ENCODE peak calls at places on chromosome 12, in six cellular contexts. One of them, this sample, is unnamed.

GRCh38 chr12:132379996-132380395 is 50.6 kb upstream of the GALNT9 start:
- DNase-seq in stimulated activated CD4-positive, alpha-beta T cell treated with anti-CD3 and anti-CD28 coated beads, Interleukin-2, amount 100 ng/mL, for 24 hours: no peak
- DNase-seq in HS-5: no peak
- DNase-seq in NCI-H146: no peak
- DNase-seq in GM19239: no peak
- DNase-seq in NCI-H1092: no peak
- DNase-seq in this sample: no peak

GRCh38 chr12:122961551-122962329 is 4.5 kb downstream of the ABCB9 start:
- DNase-seq in GM19239: no peak
- DNase-seq in NCI-H146: no peak
- DNase-seq in stimulated activated CD4-positive, alpha-beta T cell treated with anti-CD3 and anti-CD28 coated beads, Interleukin-2, amount 100 ng/mL, for 24 hours: no peak
- DNase-seq in NCI-H1092: peak; percentile 23
- DNase-seq in HS-5: no peak
- DNase-seq in this sample: no peak

GRCh38 chr12:108446766-108447165 is 68.3 kb upstream of the FICD start:
- DNase-seq in NCI-H146: no peak
- DNase-seq in NCI-H1092: no peak
- DNase-seq in GM19239: no peak
- DNase-seq in stimulated activated CD4-positive, alpha-beta T cell treated with anti-CD3 and anti-CD28 coated beads, Interleukin-2, amount 100 ng/mL, for 24 hours: no peak
- DNase-seq in HS-5: no peak
- DNase-seq in this sample: no peak

GRCh38 chr12:50639721-50640120 is 124.2 kb upstream of the ATF1 start:
- DNase-seq in NCI-H146: no peak
- DNase-seq in HS-5: no peak
- DNase-seq in stimulated activated CD4-positive, alpha-beta T cell treated with anti-CD3 and anti-CD28 coated beads, Interleukin-2, amount 100 ng/mL, for 24 hours: no peak
- DNase-seq in GM19239: no peak
- DNase-seq in NCI-H1092: no peak
- DNase-seq in this sample: no peak

GRCh38 chr12:22172501-22172900 is 126.5 kb downstream of the CMAS start:
- DNase-seq in NCI-H146: no peak
- DNase-seq in HS-5: no peak
- DNase-seq in GM19239: no peak
- DNase-seq in stimulated activated CD4-positive, alpha-beta T cell treated with anti-CD3 and anti-CD28 coated beads, Interleukin-2, amount 100 ng/mL, for 24 hours: no peak
- DNase-seq in NCI-H1092: no peak
- DNase-seq in this sample: no peak

GRCh38 chr12:82479511-82479910 is 121.2 kb downstream of the METTL25 start:
- DNase-seq in NCI-H1092: no peak
- DNase-seq in stimulated activated CD4-positive, alpha-beta T cell treated with anti-CD3 and anti-CD28 coated beads, Interleukin-2, amount 100 ng/mL, for 24 hours: no peak
- DNase-seq in HS-5: peak; percentile 26
- DNase-seq in GM19239: no peak
- DNase-seq in NCI-H146: no peak
- DNase-seq in this sample: no peak

GRCh38 chr12:7869137-7869536 is 3.6 kb downstream of the SLC2A14 start:
- DNase-seq in stimulated activated CD4-positive, alpha-beta T cell treated with anti-CD3 and anti-CD28 coated beads, Interleukin-2, amount 100 ng/mL, for 24 hours: no peak
- DNase-seq in NCI-H1092: no peak
- DNase-seq in HS-5: peak; percentile 82
- DNase-seq in NCI-H146: no peak
- DNase-seq in GM19239: no peak
- DNase-seq in this sample: no peak

GRCh38 chr12:71214511-71215285 is 56.9 kb upstream of the TSPAN8 start:
- DNase-seq in NCI-H146: no peak
- DNase-seq in GM19239: no peak
- DNase-seq in stimulated activated CD4-positive, alpha-beta T cell treated with anti-CD3 and anti-CD28 coated beads, Interleukin-2, amount 100 ng/mL, for 24 hours: no peak
- DNase-seq in HS-5: no peak
- DNase-seq in NCI-H1092: no peak
- DNase-seq in this sample: no peak

GRCh38 chr12:6829532-6830220 is 1.5 kb downstream of the P3H3 start:
- DNase-seq in GM19239: no peak
- DNase-seq in NCI-H1092: no peak
- DNase-seq in NCI-H146: no peak
- DNase-seq in HS-5: no peak
- DNase-seq in stimulated activated CD4-positive, alpha-beta T cell treated with anti-CD3 and anti-CD28 coated beads, Interleukin-2, amount 100 ng/mL, for 24 hours: no peak
- DNase-seq in this sample: no peak

GRCh38 chr12:93229494-93230310 is 148.0 kb upstream of the NUDT4 start:
- DNase-seq in GM19239: no peak
- DNase-seq in NCI-H146: no peak
- DNase-seq in HS-5: peak; percentile 82
- DNase-seq in stimulated activated CD4-positive, alpha-beta T cell treated with anti-CD3 and anti-CD28 coated beads, Interleukin-2, amount 100 ng/mL, for 24 hours: no peak
- DNase-seq in NCI-H1092: no peak
- DNase-seq in this sample: no peak

GRCh38 chr12:127025545-127025944 is 1241.4 kb upstream of the TMEM132C start:
- DNase-seq in stimulated activated CD4-positive, alpha-beta T cell treated with anti-CD3 and anti-CD28 coated beads, Interleukin-2, amount 100 ng/mL, for 24 hours: no peak
- DNase-seq in HS-5: peak; percentile 8
- DNase-seq in NCI-H1092: no peak
- DNase-seq in NCI-H146: no peak
- DNase-seq in GM19239: no peak
- DNase-seq in this sample: no peak

GRCh38 chr12:58148405-58148804 is 207.0 kb downstream of the ATP23 start:
- DNase-seq in HS-5: peak; percentile 44
- DNase-seq in GM19239: no peak
- DNase-seq in NCI-H146: no peak
- DNase-seq in stimulated activated CD4-positive, alpha-beta T cell treated with anti-CD3 and anti-CD28 coated beads, Interleukin-2, amount 100 ng/mL, for 24 hours: no peak
- DNase-seq in NCI-H1092: no peak
- DNase-seq in this sample: no peak

GRCh38 chr12:5078423-5078822 is 34.7 kb downstream of the KCNA5 start:
- DNase-seq in NCI-H1092: peak; percentile 44
- DNase-seq in HS-5: no peak
- DNase-seq in GM19239: no peak
- DNase-seq in NCI-H146: peak; percentile 40
- DNase-seq in stimulated activated CD4-positive, alpha-beta T cell treated with anti-CD3 and anti-CD28 coated beads, Interleukin-2, amount 100 ng/mL, for 24 hours: no peak
- DNase-seq in this sample: no peak

GRCh38 chr12:5872745-5873144 is 72.3 kb downstream of the ANO2 start:
- DNase-seq in GM19239: no peak
- DNase-seq in NCI-H1092: no peak
- DNase-seq in NCI-H146: no peak
- DNase-seq in stimulated activated CD4-positive, alpha-beta T cell treated with anti-CD3 and anti-CD28 coated beads, Interleukin-2, amount 100 ng/mL, for 24 hours: no peak
- DNase-seq in HS-5: no peak
- DNase-seq in this sample: no peak

GRCh38 chr12:52074006-52074405 is 4.2 kb downstream of the ATG101 start:
- DNase-seq in NCI-H1092: peak; percentile 39
- DNase-seq in NCI-H146: no peak
- DNase-seq in GM19239: peak; percentile 65
- DNase-seq in stimulated activated CD4-positive, alpha-beta T cell treated with anti-CD3 and anti-CD28 coated beads, Interleukin-2, amount 100 ng/mL, for 24 hours: no peak
- DNase-seq in HS-5: no peak
- DNase-seq in this sample: no peak

GRCh38 chr12:116524964-116525379 is 34.2 kb upstream of the MAP1LC3B2 start:
- DNase-seq in NCI-H146: no peak
- DNase-seq in GM19239: no peak
- DNase-seq in stimulated activated CD4-positive, alpha-beta T cell treated with anti-CD3 and anti-CD28 coated beads, Interleukin-2, amount 100 ng/mL, for 24 hours: no peak
- DNase-seq in HS-5: no peak
- DNase-seq in NCI-H1092: no peak
- DNase-seq in this sample: no peak

GRCh38 chr12:2813573-2814185 is 1.2 kb downstream of the ITFG2 start:
- DNase-seq in HS-5: no peak
- DNase-seq in NCI-H1092: peak; percentile 65
- DNase-seq in NCI-H146: peak; percentile 71
- DNase-seq in GM19239: peak; percentile 60
- DNase-seq in stimulated activated CD4-positive, alpha-beta T cell treated with anti-CD3 and anti-CD28 coated beads, Interleukin-2, amount 100 ng/mL, for 24 hours: peak; percentile 62
- DNase-seq in this sample: peak; percentile 67

GRCh38 chr12:112967306-112967705 is 11.0 kb upstream of the OAS2 start:
- DNase-seq in NCI-H1092: no peak
- DNase-seq in HS-5: no peak
- DNase-seq in GM19239: no peak
- DNase-seq in NCI-H146: no peak
- DNase-seq in stimulated activated CD4-positive, alpha-beta T cell treated with anti-CD3 and anti-CD28 coated beads, Interleukin-2, amount 100 ng/mL, for 24 hours: no peak
- DNase-seq in this sample: no peak

GRCh38 chr12:130482448-130482847 is 144.8 kb downstream of the PIWIL1 start:
- DNase-seq in GM19239: no peak
- DNase-seq in NCI-H1092: no peak
- DNase-seq in stimulated activated CD4-positive, alpha-beta T cell treated with anti-CD3 and anti-CD28 coated beads, Interleukin-2, amount 100 ng/mL, for 24 hours: no peak
- DNase-seq in HS-5: no peak
- DNase-seq in NCI-H146: no peak
- DNase-seq in this sample: no peak

GRCh38 chr12:86389949-86390348 is 133.8 kb upstream of the MGAT4C start:
- DNase-seq in GM19239: no peak
- DNase-seq in HS-5: no peak
- DNase-seq in stimulated activated CD4-positive, alpha-beta T cell treated with anti-CD3 and anti-CD28 coated beads, Interleukin-2, amount 100 ng/mL, for 24 hours: no peak
- DNase-seq in NCI-H146: no peak
- DNase-seq in NCI-H1092: no peak
- DNase-seq in this sample: no peak

GRCh38 chr12:85866929-85867776 is 6.9 kb upstream of the NTS start:
- DNase-seq in stimulated activated CD4-positive, alpha-beta T cell treated with anti-CD3 and anti-CD28 coated beads, Interleukin-2, amount 100 ng/mL, for 24 hours: no peak
- DNase-seq in HS-5: peak; percentile 35
- DNase-seq in NCI-H1092: peak; percentile 26
- DNase-seq in NCI-H146: peak; percentile 69
- DNase-seq in GM19239: peak; percentile 5
- DNase-seq in this sample: peak; percentile 18

GRCh38 chr12:132695431-132695830 is 8.0 kb downstream of the PXMP2 start:
- DNase-seq in GM19239: no peak
- DNase-seq in stimulated activated CD4-positive, alpha-beta T cell treated with anti-CD3 and anti-CD28 coated beads, Interleukin-2, amount 100 ng/mL, for 24 hours: no peak
- DNase-seq in NCI-H1092: no peak
- DNase-seq in NCI-H146: no peak
- DNase-seq in HS-5: no peak
- DNase-seq in this sample: no peak

GRCh38 chr12:94183702-94184379 is 35.5 kb downstream of the PLXNC1 start:
- DNase-seq in NCI-H146: no peak
- DNase-seq in NCI-H1092: no peak
- DNase-seq in GM19239: no peak
- DNase-seq in stimulated activated CD4-positive, alpha-beta T cell treated with anti-CD3 and anti-CD28 coated beads, Interleukin-2, amount 100 ng/mL, for 24 hours: no peak
- DNase-seq in HS-5: no peak
- DNase-seq in this sample: no peak

GRCh38 chr12:12902036-12902435 is 10.7 kb downstream of the GPRC5A start:
- DNase-seq in NCI-H146: no peak
- DNase-seq in NCI-H1092: no peak
- DNase-seq in stimulated activated CD4-positive, alpha-beta T cell treated with anti-CD3 and anti-CD28 coated beads, Interleukin-2, amount 100 ng/mL, for 24 hours: no peak
- DNase-seq in HS-5: no peak
- DNase-seq in GM19239: no peak
- DNase-seq in this sample: no peak

GRCh38 chr12:20473133-20473532 is 104.8 kb downstream of the PDE3A start:
- DNase-seq in HS-5: no peak
- DNase-seq in NCI-H146: no peak
- DNase-seq in GM19239: no peak
- DNase-seq in NCI-H1092: no peak
- DNase-seq in stimulated activated CD4-positive, alpha-beta T cell treated with anti-CD3 and anti-CD28 coated beads, Interleukin-2, amount 100 ng/mL, for 24 hours: no peak
- DNase-seq in this sample: no peak

GRCh38 chr12:125983094-125983783 is 918.0 kb downstream of the AACS start:
- DNase-seq in GM19239: no peak
- DNase-seq in HS-5: peak; percentile 30
- DNase-seq in NCI-H146: no peak
- DNase-seq in NCI-H1092: no peak
- DNase-seq in stimulated activated CD4-positive, alpha-beta T cell treated with anti-CD3 and anti-CD28 coated beads, Interleukin-2, amount 100 ng/mL, for 24 hours: no peak
- DNase-seq in this sample: no peak

GRCh38 chr12:41919526-41920305 is 225.0 kb downstream of the GXYLT1 start:
- DNase-seq in HS-5: no peak
- DNase-seq in NCI-H1092: peak; percentile 92
- DNase-seq in stimulated activated CD4-positive, alpha-beta T cell treated with anti-CD3 and anti-CD28 coated beads, Interleukin-2, amount 100 ng/mL, for 24 hours: no peak
- DNase-seq in NCI-H146: peak; percentile 94
- DNase-seq in GM19239: no peak
- DNase-seq in this sample: no peak

GRCh38 chr12:107467716-107468115 is 217.9 kb upstream of the PWP1 start:
- DNase-seq in NCI-H1092: no peak
- DNase-seq in HS-5: no peak
- DNase-seq in NCI-H146: peak; percentile 40
- DNase-seq in GM19239: no peak
- DNase-seq in stimulated activated CD4-positive, alpha-beta T cell treated with anti-CD3 and anti-CD28 coated beads, Interleukin-2, amount 100 ng/mL, for 24 hours: no peak
- DNase-seq in this sample: no peak

GRCh38 chr12:57185403-57185802 is 31.2 kb upstream of the NXPH4 start:
- DNase-seq in NCI-H1092: no peak
- DNase-seq in NCI-H146: no peak
- DNase-seq in GM19239: no peak
- DNase-seq in HS-5: no peak
- DNase-seq in stimulated activated CD4-positive, alpha-beta T cell treated with anti-CD3 and anti-CD28 coated beads, Interleukin-2, amount 100 ng/mL, for 24 hours: no peak
- DNase-seq in this sample: no peak

GRCh38 chr12:85672436-85672835 is 163.8 kb downstream of the RASSF9 start:
- DNase-seq in HS-5: no peak
- DNase-seq in stimulated activated CD4-positive, alpha-beta T cell treated with anti-CD3 and anti-CD28 coated beads, Interleukin-2, amount 100 ng/mL, for 24 hours: no peak
- DNase-seq in NCI-H146: no peak
- DNase-seq in GM19239: no peak
- DNase-seq in NCI-H1092: no peak
- DNase-seq in this sample: no peak

GRCh38 chr12:40616383-40616900 is 75.8 kb upstream of the CNTN1 start:
- DNase-seq in HS-5: no peak
- DNase-seq in GM19239: no peak
- DNase-seq in stimulated activated CD4-positive, alpha-beta T cell treated with anti-CD3 and anti-CD28 coated beads, Interleukin-2, amount 100 ng/mL, for 24 hours: no peak
- DNase-seq in NCI-H146: no peak
- DNase-seq in NCI-H1092: no peak
- DNase-seq in this sample: no peak

GRCh38 chr12:124165695-124166094 is 129.2 kb upstream of the RFLNA start:
- DNase-seq in NCI-H146: no peak
- DNase-seq in HS-5: no peak
- DNase-seq in GM19239: no peak
- DNase-seq in NCI-H1092: no peak
- DNase-seq in stimulated activated CD4-positive, alpha-beta T cell treated with anti-CD3 and anti-CD28 coated beads, Interleukin-2, amount 100 ng/mL, for 24 hours: no peak
- DNase-seq in this sample: no peak

GRCh38 chr12:24561411-24561871 is 387.5 kb downstream of the BCAT1 start:
- DNase-seq in stimulated activated CD4-positive, alpha-beta T cell treated with anti-CD3 and anti-CD28 coated beads, Interleukin-2, amount 100 ng/mL, for 24 hours: no peak
- DNase-seq in NCI-H1092: no peak
- DNase-seq in NCI-H146: peak; percentile 13
- DNase-seq in HS-5: no peak
- DNase-seq in GM19239: no peak
- DNase-seq in this sample: no peak

GRCh38 chr12:109331546-109331945 is 16.2 kb upstream of the MYO1H start:
- DNase-seq in stimulated activated CD4-positive, alpha-beta T cell treated with anti-CD3 and anti-CD28 coated beads, Interleukin-2, amount 100 ng/mL, for 24 hours: no peak
- DNase-seq in HS-5: no peak
- DNase-seq in NCI-H146: peak; percentile 68
- DNase-seq in NCI-H1092: no peak
- DNase-seq in GM19239: no peak
- DNase-seq in this sample: no peak

GRCh38 chr12:130104596-130105253 is 57.5 kb upstream of the FZD10 start:
- DNase-seq in stimulated activated CD4-positive, alpha-beta T cell treated with anti-CD3 and anti-CD28 coated beads, Interleukin-2, amount 100 ng/mL, for 24 hours: no peak
- DNase-seq in NCI-H1092: no peak
- DNase-seq in HS-5: no peak
- DNase-seq in NCI-H146: peak; percentile 67
- DNase-seq in GM19239: no peak
- DNase-seq in this sample: no peak

This sample was measured in germinal center.